ENCODE peak calls at places on chromosomes 13 and 19, in nine cellular contexts. Q, J, B, Z, D, C, T, S and Y are unnamed samples.

GRCh38 chr19:18596752-18597157 is 8.2 kb downstream of the REX1BD start:
- DNase-seq in Q (peak; percentile 77), J (peak; percentile 42), B (peak; percentile 32), Z (peak; percentile 31), D (no peak), C (no peak), T (no peak), S (peak; percentile 66), Y (peak; percentile 78)

GRCh38 chr13:33285420-33286124 is at the start of gene STARD13:
- DNase-seq in Q (peak; percentile 92), J (peak; percentile 7), B (peak; percentile 98), Z (peak; percentile 99), D (peak; percentile 47), C (peak; percentile 70), T (peak; percentile 74), S (peak; percentile 97), Y (peak; percentile 79)

GRCh38 chr13:57824121-57824520 is 192.6 kb downstream of the PCDH17 start:
- DNase-seq in Q (no peak), J (no peak), B (no peak), Z (no peak), D (no peak), C (no peak), T (no peak), S (no peak), Y (no peak)

GRCh38 chr19:4830768-4831265 is 695 bp downstream of the TICAM1 start:
- DNase-seq in Q (no peak), J (no peak), B (no peak), Z (no peak), D (no peak), C (no peak), T (no peak), S (peak; percentile 45), Y (no peak)

GRCh38 chr19:48726573-48726972 is 7.0 kb upstream of the MAMSTR start:
- DNase-seq in Q (no peak), J (peak; percentile 52), B (no peak), Z (peak; percentile 23), D (peak; percentile 39), C (no peak), T (no peak), S (no peak), Y (no peak)

GRCh38 chr13:94056362-94056990 is 423.0 kb downstream of the DCT start:
- DNase-seq in Q (no peak), J (no peak), B (no peak), Z (no peak), D (no peak), C (no peak), T (no peak), S (no peak), Y (no peak)

GRCh38 chr13:28355046-28355821 is 139.7 kb downstream of the FLT1 start:
- DNase-seq in Q (no peak), J (peak; percentile 2), B (no peak), Z (no peak), D (no peak), C (no peak), T (no peak), S (no peak), Y (no peak)

GRCh38 chr13:88031980-88032562 is 360.9 kb downstream of the SLITRK5 start:
- DNase-seq in Q (no peak), J (no peak), B (peak; percentile 60), Z (peak; percentile 0), D (no peak), C (no peak), T (no peak), S (no peak), Y (no peak)

GRCh38 chr19:14775855-14776254 is 2.5 kb downstream of the ADGRE2 start:
- DNase-seq in Q (peak; percentile 74), J (no peak), B (no peak), Z (no peak), D (peak; percentile 40), C (no peak), T (no peak), S (no peak), Y (no peak)

GRCh38 chr19:40242480-40242879 is 16.0 kb upstream of the CCNP start:
- DNase-seq in Q (no peak), J (no peak), B (no peak), Z (no peak), D (no peak), C (no peak), T (no peak), S (no peak), Y (no peak)

GRCh38 chr13:49219647-49220034 is 497 bp upstream of the MLNR start:
- DNase-seq in Q (no peak), J (no peak), B (no peak), Z (peak; percentile 31), D (peak; percentile 34), C (no peak), T (no peak), S (no peak), Y (no peak)

GRCh38 chr13:47085346-47085745 is 188.5 kb upstream of the HTR2A start:
- DNase-seq in Q (no peak), J (no peak), B (peak; percentile 58), Z (peak; percentile 72), D (no peak), C (no peak), T (no peak), S (no peak), Y (no peak)

GRCh38 chr13:45385320-45385719 is 32.9 kb downstream of the SLC25A30 start:
- DNase-seq in Q (no peak), J (no peak), B (no peak), Z (no peak), D (no peak), C (no peak), T (no peak), S (no peak), Y (no peak)

DNA sequence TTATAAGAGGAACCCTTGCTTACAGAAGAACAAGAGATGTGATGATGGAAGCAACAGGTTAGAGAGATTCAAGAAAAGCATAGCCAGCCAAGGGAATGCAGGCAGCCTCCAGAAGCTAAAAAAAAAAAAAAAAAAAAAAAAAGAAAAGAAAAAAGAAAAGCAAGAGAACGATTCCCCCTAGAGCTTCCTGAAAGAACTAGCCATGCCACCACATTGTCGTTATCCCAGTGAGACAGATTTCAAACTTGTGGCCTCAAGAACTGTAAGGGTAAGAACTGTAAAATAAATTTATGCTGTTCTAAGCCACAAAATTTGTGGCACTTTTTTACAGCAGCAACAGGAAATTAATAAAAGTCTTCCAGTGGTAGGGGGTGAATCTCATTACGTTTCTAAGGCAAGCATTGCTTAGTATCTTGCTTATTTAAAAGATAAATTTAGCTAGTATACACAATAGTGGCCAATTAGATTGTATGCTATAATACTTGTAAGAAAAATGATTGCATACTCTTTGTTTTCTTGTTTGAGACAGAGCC is 21.8 kb downstream of the RFXAP start:
- DNase-seq in Q (no peak), J (no peak), B (no peak), Z (no peak), D (no peak), C (no peak), T (no peak), S (no peak), Y (no peak)
- TF ChIP-seq CTCF in Q (no peak), J (no peak), B (no peak), Z (no peak), D (no peak), C (no peak), T (no peak), S (no peak), Y (no peak)

GRCh38 chr13:95113601-95114000 is 187.7 kb downstream of the ABCC4 start:
- DNase-seq in Q (no peak), J (no peak), B (no peak), Z (no peak), D (no peak), C (no peak), T (no peak), S (no peak), Y (no peak)

GRCh38 chr13:95111608-95112007 is 189.6 kb downstream of the ABCC4 start:
- DNase-seq in Q (no peak), J (no peak), B (no peak), Z (no peak), D (no peak), C (no peak), T (no peak), S (no peak), Y (no peak)

GRCh38 chr13:95117092-95117491 is 184.2 kb downstream of the ABCC4 start:
- DNase-seq in Q (no peak), J (no peak), B (no peak), Z (no peak), D (no peak), C (no peak), T (no peak), S (no peak), Y (no peak)

GRCh38 chr13:95115525-95115924 is 185.7 kb downstream of the ABCC4 start:
- DNase-seq in Q (no peak), J (no peak), B (no peak), Z (no peak), D (no peak), C (no peak), T (no peak), S (peak; percentile 22), Y (no peak)

DNA sequence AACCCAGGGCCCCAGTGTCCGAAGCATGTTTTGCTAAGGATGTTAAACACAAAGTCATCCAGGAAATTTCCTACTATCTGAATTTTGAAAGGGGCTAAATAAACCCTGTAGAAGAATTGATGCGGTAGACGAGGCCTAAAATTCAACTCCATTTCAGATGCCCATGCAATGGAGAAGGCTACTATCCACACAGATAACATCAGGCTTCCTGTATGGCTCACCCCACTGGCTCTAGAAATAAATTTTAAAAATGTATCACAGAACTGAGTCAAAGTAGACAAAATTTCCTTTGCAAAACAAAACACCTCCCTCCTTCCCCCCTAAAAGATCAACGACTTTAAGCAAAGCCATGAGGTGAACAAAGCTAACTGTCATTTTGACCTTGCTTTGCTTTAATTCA is 188.4 kb downstream of the ABCC4 start:
- DNase-seq in Q (no peak), J (no peak), B (no peak), Z (no peak), D (no peak), C (no peak), T (no peak), S (no peak), Y (no peak)
- TF ChIP-seq CTCF in Q (no peak), J (no peak), B (no peak), Z (no peak), D (no peak), C (no peak), T (no peak), S (no peak), Y (no peak)

GRCh38 chr13:85586856-85587255 is 212.4 kb downstream of the SLITRK6 start:
- DNase-seq in Q (no peak), J (no peak), B (no peak), Z (no peak), D (no peak), C (no peak), T (no peak), S (no peak), Y (no peak)
- TF ChIP-seq CTCF in Q (no peak), J (no peak), B (no peak), Z (no peak), D (no peak), C (no peak), T (no peak), S (no peak), Y (no peak)

DNA sequence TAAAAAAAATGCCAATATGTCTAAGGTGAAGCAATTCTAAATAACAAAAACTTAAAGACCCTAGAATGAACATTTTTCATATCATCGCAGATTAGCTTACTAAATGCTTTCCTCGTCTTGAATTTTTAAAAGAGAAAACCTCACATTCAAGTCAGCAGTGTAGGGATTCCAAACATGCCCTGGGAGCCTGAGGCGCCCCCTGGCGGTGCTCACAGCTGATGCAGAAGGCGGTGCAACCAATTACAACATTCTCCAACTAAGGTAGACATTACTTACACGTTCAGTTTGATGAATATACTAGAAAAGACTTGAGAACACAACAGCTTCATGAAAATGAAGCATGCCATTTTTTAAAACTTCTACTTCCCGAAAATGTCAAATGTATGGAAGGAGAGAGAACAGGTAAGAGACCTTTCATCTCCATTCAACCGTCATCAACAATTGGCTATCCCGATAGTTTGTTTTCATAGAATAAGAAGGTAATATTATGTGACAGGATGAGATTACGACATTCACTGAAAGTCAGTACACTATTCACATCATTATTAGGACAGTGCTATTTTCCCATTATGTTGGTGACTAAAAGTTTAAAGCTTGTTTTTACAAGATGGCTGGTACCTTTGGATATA is 304.4 kb downstream of the DCLK1 start:
- DNase-seq in Q (no peak), J (peak; percentile 17), B (no peak), Z (no peak), D (no peak), C (no peak), T (no peak), S (no peak), Y (peak; percentile 15)
- TF ChIP-seq CTCF in Q (no peak), J (peak; percentile 31), B (no peak), Z (peak; percentile 33), D (peak; percentile 5), C (peak; percentile 50), T (peak; percentile 28), S (no peak), Y (peak; percentile 27)